ENCODE peak calls at places on chromosomes 11 and 22, in four cellular contexts. E, R, V and Q are unnamed samples.

GRCh38 chr11:83895516-83895915 is 609.3 kb upstream of the CCDC90B start:
- DNase-seq in V (no peak), R (no peak), E (no peak), Q (no peak)

GRCh38 chr11:11731311-11732083 is 109.7 kb upstream of the GALNT18 start:
- DNase-seq in E (no peak), R (no peak), V (no peak), Q (no peak)

GRCh38 chr22:18063311-18063710 is 14.5 kb upstream of the PEX26 start:
- DNase-seq in V (no peak), E (no peak), R (no peak), Q (no peak)

GRCh38 chr22:35230839-35231584 is 26.3 kb upstream of the HMGXB4 start:
- DNase-seq in V (no peak), E (no peak), R (no peak), Q (no peak)

GRCh38 chr11:1472180-1473005 is 14.2 kb downstream of the MOB2 start:
- DNase-seq in R (no peak), E (no peak), V (no peak), Q (no peak)

GRCh38 chr22:33400891-33401290 is 342.7 kb upstream of the SYN3 start:
- DNase-seq in R (no peak), E (no peak), V (no peak), Q (no peak)

GRCh38 chr11:86669424-86669823 is 3.0 kb downstream of the ME3 start:
- DNase-seq in V (no peak), E (no peak), R (no peak), Q (no peak)

GRCh38 chr11:17014774-17015638 is 792 bp upstream of the PLEKHA7 start:
- DNase-seq in E (peak), V (no peak), R (no peak), Q (peak)

GRCh38 chr22:22877523-22878210 is 9.9 kb upstream of the IGLL5 start:
- DNase-seq in R (no peak), E (peak), V (no peak), Q (no peak)

GRCh38 chr11:34825670-34826383 is 90.4 kb downstream of the APIP start:
- DNase-seq in R (no peak), E (no peak), V (no peak), Q (no peak)

GRCh38 chr11:63738720-63739360 is 29.7 kb downstream of the ZFTA start:
- DNase-seq in V (peak), R (peak), E (peak), Q (no peak)

GRCh38 chr22:49589811-49590210 is 237.9 kb downstream of the BRD1 start:
- DNase-seq in V (no peak), R (no peak), E (no peak), Q (no peak)

GRCh38 chr22:42905217-42905616 is 48.1 kb upstream of the ARFGAP3 start:
- DNase-seq in E (no peak), V (no peak), R (no peak), Q (no peak)

GRCh38 chr11:86735462-86736302 is 63.3 kb upstream of the ME3 start:
- DNase-seq in R (no peak), V (no peak), E (no peak), Q (no peak)

GRCh38 chr11:12088047-12088481 is 22.3 kb upstream of the MICAL2 start:
- DNase-seq in E (peak), R (no peak), V (no peak), Q (no peak)

GRCh38 chr11:43868852-43869567 is 11.6 kb upstream of the ALKBH3 start:
- DNase-seq in V (peak), E (peak), R (peak), Q (peak)

GRCh38 chr11:90757851-90758494 is 535.1 kb upstream of the CHORDC1 start:
- DNase-seq in E (no peak), V (no peak), R (no peak), Q (no peak)

GRCh38 chr11:121352301-121352891 is 59.8 kb downstream of the SC5D start:
- DNase-seq in R (no peak), V (no peak), E (no peak), Q (no peak)

GRCh38 chr11:73315288-73316020 is 7.4 kb downstream of the ARHGEF17 start:
- DNase-seq in R (no peak), V (no peak), E (no peak), Q (no peak)

GRCh38 chr11:8584511-8584910 is 9.5 kb downstream of the STK33 start:
- DNase-seq in E (no peak), R (no peak), V (no peak), Q (no peak)

GRCh38 chr22:36049678-36049997 is 21.0 kb upstream of the RBFOX2 start:
- DNase-seq in R (no peak), V (no peak), E (no peak), Q (no peak)

GRCh38 chr11:102079625-102080024 is 30.6 kb upstream of the YAP1 start:
- DNase-seq in E (no peak), R (no peak), V (no peak), Q (no peak)

GRCh38 chr11:86538223-86538548 is 134.2 kb downstream of the ME3 start:
- DNase-seq in V (no peak), E (no peak), R (no peak), Q (no peak)

GRCh38 chr11:72704028-72704782 is 30.0 kb upstream of the PDE2A start:
- DNase-seq in V (no peak), R (no peak), E (no peak), Q (no peak)

GRCh38 chr22:23278883-23279675 is 98.8 kb downstream of the BCR start:
- DNase-seq in E (peak), V (no peak), R (no peak), Q (no peak)

GRCh38 chr11:119634301-119634700 is 94.7 kb downstream of the NECTIN1 start:
- DNase-seq in V (no peak), E (no peak), R (no peak), Q (no peak)
- TF ChIP-seq SPI1 in V (no peak), E (no peak), R (no peak), Q (no peak)

GRCh38 chr11:105202422-105202821 is 62.9 kb upstream of the CARD18 start:
- DNase-seq in E (no peak), R (no peak), V (no peak), Q (no peak)

GRCh38 chr11:105206633-105207032 is 67.1 kb upstream of the CARD18 start:
- DNase-seq in R (no peak), V (no peak), E (no peak), Q (no peak)

GRCh38 chr11:105208038-105208437 is 68.5 kb upstream of the CARD18 start:
- DNase-seq in E (no peak), R (no peak), V (no peak), Q (no peak)

GRCh38 chr11:105201166-105201565 is 61.6 kb upstream of the CARD18 start:
- DNase-seq in R (no peak), V (no peak), E (no peak), Q (no peak)

DNA sequence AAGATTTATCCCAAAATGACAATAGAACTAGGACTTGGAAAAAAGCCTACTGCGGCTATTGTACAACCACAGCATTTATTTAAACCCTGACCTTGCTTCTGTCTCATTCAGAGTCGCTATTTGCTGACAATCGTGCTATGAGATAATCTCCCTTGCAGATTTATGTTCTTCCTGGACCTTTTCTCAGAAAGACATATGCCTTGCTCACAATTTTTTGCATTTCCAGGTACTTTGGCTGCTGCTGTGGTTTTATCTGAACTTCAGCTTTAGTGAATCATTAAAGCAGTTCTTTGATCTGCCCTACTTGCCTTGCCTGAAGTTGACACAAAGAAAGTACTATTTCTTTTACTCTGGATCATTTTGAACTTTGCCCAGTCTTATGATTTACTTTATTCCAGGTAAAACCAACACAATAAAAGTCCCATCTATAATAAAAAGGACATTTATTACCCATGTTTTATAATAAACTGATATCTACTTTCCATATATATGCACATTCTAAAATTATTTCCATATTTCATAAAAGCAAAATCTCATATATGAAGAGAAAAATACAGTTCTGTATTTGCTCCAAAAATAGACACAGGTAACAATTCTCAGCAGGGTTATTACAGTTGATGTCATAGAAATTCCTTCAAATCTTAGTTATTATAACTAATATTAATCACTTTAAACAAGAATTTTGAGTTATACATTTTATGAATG is 63.4 kb upstream of the CARD18 start:
- DNase-seq in R (no peak), V (no peak), E (no peak), Q (no peak)
- TF ChIP-seq SPI1 in R (no peak), V (no peak), E (no peak), Q (no peak)

GRCh38 chr11:68092411-68092810 is 28.8 kb downstream of the CHKA start:
- DNase-seq in V (no peak), E (no peak), R (no peak), Q (no peak)

GRCh38 chr11:68090287-68090686 is 30.9 kb downstream of the CHKA start:
- DNase-seq in E (no peak), R (no peak), V (no peak), Q (no peak)

GRCh38 chr11:68093565-68093964 is 27.6 kb downstream of the CHKA start:
- DNase-seq in R (no peak), E (no peak), V (no peak), Q (no peak)

DNA sequence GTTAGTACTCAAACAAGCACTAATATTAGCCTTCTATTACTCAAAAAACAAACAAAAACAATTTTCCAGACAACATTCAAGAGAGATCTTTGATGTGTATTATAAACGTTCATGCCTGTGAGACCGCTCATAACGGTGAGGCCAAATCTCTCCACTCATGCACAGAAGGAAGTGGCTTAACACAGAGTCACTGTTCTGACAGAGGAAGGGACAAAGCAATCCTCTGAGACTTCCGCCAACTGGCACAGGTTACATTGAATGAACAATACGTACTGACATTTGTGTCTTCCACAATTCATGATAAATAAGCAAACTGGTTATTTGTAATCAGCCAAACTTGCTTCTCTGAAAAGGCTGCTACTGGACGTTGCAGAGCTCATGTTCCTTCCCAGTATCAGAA is 30.5 kb downstream of the CHKA start:
- DNase-seq in V (no peak), E (no peak), R (no peak), Q (no peak)
- TF ChIP-seq SPI1 in V (peak), E (no peak), R (no peak), Q (peak)

DNA sequence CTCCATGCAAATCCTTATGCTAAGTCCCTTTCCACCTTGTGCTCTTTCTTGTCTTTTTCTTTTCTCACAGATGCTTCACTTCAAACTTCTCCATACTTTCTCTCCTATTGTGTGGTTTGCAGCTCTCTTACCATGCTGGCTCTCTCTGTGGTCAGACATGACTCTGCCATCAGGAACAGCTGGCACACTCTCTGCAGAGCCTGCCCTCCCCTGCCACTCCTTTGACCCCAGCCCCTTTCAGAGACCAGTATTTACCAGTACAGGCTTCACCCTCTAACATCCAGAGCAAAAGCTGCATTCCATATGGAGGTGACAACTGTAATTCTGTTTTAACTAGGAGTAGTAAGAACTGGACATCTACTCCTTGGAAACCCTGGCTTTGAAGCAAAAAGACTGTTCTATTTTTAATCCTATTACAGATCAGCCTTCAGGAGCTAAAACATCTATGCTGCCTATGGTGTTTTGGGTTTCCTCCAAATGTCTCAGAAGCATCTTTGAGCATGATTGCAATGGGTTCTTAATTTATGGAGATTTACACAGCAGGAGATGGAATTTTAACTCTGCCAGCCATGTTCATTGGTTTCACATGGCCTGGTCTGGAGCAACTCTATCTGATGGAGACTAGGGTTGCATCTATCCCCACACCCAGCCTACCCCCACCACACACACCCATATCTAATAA is 386.8 kb upstream of the FAT3 start:
- DNase-seq in V (no peak), R (no peak), E (no peak), Q (no peak)
- TF ChIP-seq SPI1 in V (no peak), R (no peak), E (no peak), Q (no peak)

DNA sequence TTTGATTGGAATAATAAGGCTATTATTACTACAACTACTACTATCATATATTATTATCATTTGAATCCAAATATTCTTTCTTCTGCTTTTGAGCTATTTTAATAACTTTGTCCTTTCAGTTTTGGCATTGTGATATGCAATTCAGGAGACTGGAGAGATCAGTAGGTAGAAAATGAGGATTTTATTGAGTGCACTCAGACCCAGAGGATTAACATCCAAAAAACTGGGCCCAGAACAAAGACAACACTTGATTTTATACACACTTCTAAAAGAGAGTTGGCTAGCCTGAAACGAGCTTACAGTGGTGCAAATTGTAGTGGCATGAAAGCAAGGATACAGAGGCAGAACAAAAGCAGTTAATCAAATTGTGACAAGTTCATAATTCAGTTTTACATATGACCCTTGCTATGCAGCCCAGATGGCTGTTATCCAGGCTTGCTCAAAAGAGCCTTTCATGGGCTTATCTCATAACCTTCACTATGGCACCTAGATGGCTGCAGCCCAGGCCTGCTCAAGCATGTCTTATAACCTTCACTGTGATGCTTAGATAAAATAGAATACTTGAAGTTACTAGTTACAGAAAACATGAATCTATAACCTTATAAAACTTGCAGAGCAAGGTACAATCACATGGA is 796.3 kb upstream of the RAG2 start:
- DNase-seq in V (no peak), E (no peak), R (no peak), Q (no peak)
- TF ChIP-seq SPI1 in V (no peak), E (no peak), R (no peak), Q (no peak)

GRCh38 chr11:48101044-48101733 is 115.4 kb upstream of the OR4B1 start:
- DNase-seq in R (no peak), E (no peak), V (no peak), Q (no peak)

GRCh38 chr11:48103621-48104561 is 112.7 kb upstream of the OR4B1 start:
- DNase-seq in E (no peak), R (no peak), V (no peak), Q (no peak)

GRCh38 chr11:48099916-48100446 is 116.6 kb upstream of the OR4B1 start:
- DNase-seq in V (no peak), E (no peak), R (no peak), Q (no peak)

GRCh38 chr11:48104562-48104924 is 112.1 kb upstream of the OR4B1 start:
- DNase-seq in E (no peak), R (no peak), V (no peak), Q (no peak)

DNA sequence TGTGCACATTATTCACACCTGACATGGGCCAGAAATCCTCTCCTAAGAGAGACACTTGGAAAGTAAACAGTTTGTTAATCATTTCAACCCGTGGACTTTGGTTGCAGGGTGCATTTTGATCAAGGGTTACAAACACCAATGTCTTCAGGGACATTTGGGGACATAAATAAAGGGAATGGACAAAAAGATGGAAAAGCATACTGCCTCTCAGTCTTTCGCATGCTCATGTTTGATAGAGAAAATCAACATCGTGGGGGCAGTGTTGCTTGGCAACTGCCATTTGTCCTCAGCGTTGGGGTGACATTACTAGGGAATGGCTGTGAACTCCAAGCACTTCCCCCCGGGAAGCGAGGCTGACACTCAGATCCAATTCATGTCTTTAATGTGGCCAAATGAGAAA is 114.7 kb upstream of the OR4B1 start:
- DNase-seq in V (no peak), E (no peak), R (no peak), Q (no peak)
- TF ChIP-seq SPI1 in V (no peak), E (no peak), R (no peak), Q (no peak)

GRCh38 chr11:19437760-19438159 is 197.0 kb upstream of the E2F8 start:
- DNase-seq in E (no peak), V (no peak), R (no peak), Q (no peak)
- TF ChIP-seq SPI1 in E (no peak), V (no peak), R (no peak), Q (no peak)

GRCh38 chr11:117724104-117724503 is 72.9 kb downstream of the DSCAML1 start:
- DNase-seq in R (no peak), E (no peak), V (no peak), Q (no peak)
- TF ChIP-seq SPI1 in R (no peak), E (no peak), V (no peak), Q (no peak)

DNA sequence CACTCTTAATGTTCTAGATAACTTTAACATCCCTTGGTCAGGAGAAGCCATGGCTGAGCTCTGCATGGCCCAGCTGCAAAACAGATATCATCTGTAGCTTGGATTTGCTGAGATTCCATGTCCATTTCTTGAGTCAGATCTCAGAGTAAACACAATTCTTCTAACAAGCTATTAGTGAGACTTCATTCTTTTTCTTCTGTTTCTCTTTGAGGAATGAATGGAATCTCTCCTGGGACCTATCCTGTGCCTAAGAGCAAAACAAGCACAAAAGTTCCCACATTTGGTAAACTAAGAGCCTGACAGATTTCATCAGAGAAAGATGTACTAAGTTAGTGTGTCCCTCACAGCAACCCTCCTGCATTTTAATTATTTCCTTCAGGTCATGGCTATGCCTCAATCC is 142.8 kb downstream of the MAML2 start:
- DNase-seq in R (no peak), V (no peak), E (no peak), Q (no peak)
- TF ChIP-seq SPI1 in R (no peak), V (no peak), E (no peak), Q (no peak)

GRCh38 chr22:29306830-29307657 is 594 bp downstream of the GAS2L1 start:
- DNase-seq in V (no peak), E (peak), R (no peak), Q (peak)

GRCh38 chr22:29307658-29308147 is 1.3 kb downstream of the GAS2L1 start:
- DNase-seq in V (no peak), R (no peak), E (no peak), Q (no peak)

GRCh38 chr22:29308148-29308790 is 1.8 kb downstream of the GAS2L1 start:
- DNase-seq in E (no peak), V (no peak), R (no peak), Q (no peak)

GRCh38 chr22:29305836-29306174 is 645 bp upstream of the GAS2L1 start:
- DNase-seq in R (no peak), V (no peak), E (no peak), Q (no peak)

DNA sequence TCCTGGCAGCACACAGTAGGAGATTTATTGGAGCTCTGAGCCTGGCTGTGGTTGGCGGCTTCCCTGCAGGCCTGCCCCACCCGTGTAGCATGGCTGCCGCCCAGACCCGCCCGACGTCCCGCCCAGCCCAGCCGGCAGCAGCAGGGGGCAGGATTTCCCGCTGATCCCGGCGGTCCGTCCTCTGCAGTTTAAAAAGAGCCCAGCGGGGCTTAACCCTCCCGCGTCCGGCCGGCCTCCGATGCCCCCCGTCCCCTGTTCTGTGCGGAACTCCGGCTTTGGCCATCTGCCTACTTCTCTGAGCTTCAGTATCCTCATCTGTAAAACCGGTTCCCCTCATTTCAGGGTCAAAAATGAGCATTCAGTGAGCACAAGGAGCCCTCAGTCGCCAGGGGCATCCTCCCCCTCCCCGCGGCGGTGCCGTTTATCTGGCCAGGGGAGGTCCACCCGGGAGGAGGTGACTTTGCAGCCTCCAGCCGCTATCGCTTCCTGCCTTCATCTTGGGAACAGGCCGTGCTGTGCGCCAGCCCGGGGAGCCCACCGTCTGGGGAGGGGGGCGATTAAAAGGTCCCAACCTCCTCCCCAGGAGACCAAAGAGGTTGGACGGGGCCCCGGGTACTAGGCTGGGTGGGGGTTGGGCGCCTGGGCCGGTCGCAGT is at the start of gene GAS2L1:
- DNase-seq in V (no peak), E (peak), R (no peak), Q (peak)
- TF ChIP-seq SPI1 in V (no peak), E (no peak), R (no peak), Q (no peak)